ENCODE peak calls at places on chromosomes 5 and 9, in ten cellular contexts. F is cardiac septum; G is HuH-7; A is stimulated activated CD4-positive, alpha-beta T cell treated with anti-CD3 and anti-CD28 coated beads, Interleukin-15, amount 100 ng/mL, for 1 hour; V is erythroblast; L is activated CD8-positive, alpha-beta memory T cell treated with anti-CD3 and anti-CD28 coated beads for 48 hours; H is tibial artery; K is aorta; B is Daoy; D is uterus. I is an unnamed sample.

GRCh38 chr5:19928556-19929421 is 59.2 kb downstream of the CDH18 start:
- DNase-seq in F (no peak), G (no peak), A (no peak), V (peak), L (no peak), H (no peak), K (no peak), B (peak), D (no peak), I (no peak)

GRCh38 chr5:97418472-97418871 is 235.4 kb upstream of the RIOK2 start:
- DNase-seq in F (no peak), G (no peak), A (no peak), V (no peak), L (no peak), H (no peak), K (no peak), B (no peak), D (no peak), I (no peak)

GRCh38 chr5:141439411-141440141 is 9.3 kb downstream of the PCDHGA12 start:
- DNase-seq in F (no peak), G (no peak), A (no peak), V (no peak), L (no peak), H (no peak), K (no peak), B (no peak), D (no peak), I (no peak)

GRCh38 chr5:65394078-65394477 is 87.6 kb downstream of the ADAMTS6 start:
- DNase-seq in F (no peak), G (peak), A (no peak), V (no peak), L (no peak), H (peak), K (no peak), B (no peak), D (peak), I (peak)

GRCh38 chr5:40838076-40838475 is 3.1 kb upstream of the RPL37 start:
- DNase-seq in F (no peak), G (no peak), A (no peak), V (no peak), L (no peak), H (no peak), K (no peak), B (no peak), D (no peak), I (no peak)

GRCh38 chr9:110821064-110821463 is 152.5 kb downstream of the MUSK start:
- DNase-seq in F (no peak), G (no peak), A (no peak), V (no peak), L (no peak), H (no peak), K (no peak), B (no peak), D (no peak), I (no peak)

GRCh38 chr5:1895771-1896420 is 13.2 kb upstream of the IRX4 start:
- DNase-seq in F (no peak), G (no peak), A (no peak), V (no peak), L (no peak), H (no peak), K (peak), B (no peak), D (no peak), I (peak)

GRCh38 chr5:88942967-88943291 is 59.9 kb upstream of the MEF2C start:
- DNase-seq in F (no peak), G (no peak), A (no peak), V (no peak), L (no peak), H (no peak), K (no peak), B (no peak), D (no peak), I (no peak)

GRCh38 chr5:132747064-132747692 is at the start of gene CCNI2:
- DNase-seq in F (no peak), G (peak), A (peak), V (peak), L (no peak), H (no peak), K (no peak), B (peak), D (no peak), I (no peak)

GRCh38 chr5:136246122-136246521 is 53.2 kb upstream of the SMIM32 start:
- DNase-seq in F (no peak), G (no peak), A (no peak), V (no peak), L (no peak), H (no peak), K (no peak), B (no peak), D (no peak), I (no peak)

GRCh38 chr5:96180684-96181083 is 219.0 kb upstream of the ELL2 start:
- DNase-seq in F (no peak), G (no peak), A (no peak), V (no peak), L (no peak), H (no peak), K (no peak), B (no peak), D (no peak), I (no peak)

GRCh38 chr9:132249123-132249522 is 87.3 kb downstream of the NTNG2 start:
- DNase-seq in F (no peak), G (no peak), A (no peak), V (no peak), L (no peak), H (no peak), K (no peak), B (no peak), D (no peak), I (no peak)

GRCh38 chr9:96061293-96061987 is 185.9 kb downstream of the ERCC6L2 start:
- DNase-seq in F (no peak), G (peak), A (no peak), V (peak), L (no peak), H (peak), K (no peak), B (peak), D (no peak), I (peak)

GRCh38 chr9:112081918-112082729 is 93.0 kb downstream of the SUSD1 start:
- DNase-seq in F (no peak), G (no peak), A (no peak), V (no peak), L (no peak), H (no peak), K (no peak), B (no peak), D (no peak), I (no peak)